ENCODE peak calls at places on chromosomes 16 and 17, in eight cellular contexts. One of them, this sample, is unnamed.

GRCh38 chr17:1577186-1577585 is 14.6 kb upstream of the PITPNA start:
- DNase-seq in NCI-H774: no peak
- DNase-seq in activated T-cell treated with anti-CD3 and anti-CD28 coated beads, Interleukin-2, amount 50 U/mL, for 72 hours: no peak
- DNase-seq in A172: peak
- DNase-seq in NCI-H2029: peak
- DNase-seq in OCI-LY7: no peak
- DNase-seq in CD8-positive, alpha-beta T cell: no peak
- DNase-seq in stimulated activated CD8-positive, alpha-beta memory T cell treated with anti-CD3 and anti-CD28 coated beads, Interleukin-4, amount 100 ng/mL, for 1 hour: no peak
- DNase-seq in this sample: no peak

GRCh38 chr16:78310990-78311561 is 211.6 kb downstream of the WWOX start:
- DNase-seq in NCI-H774: no peak
- DNase-seq in A172: no peak
- DNase-seq in stimulated activated CD8-positive, alpha-beta memory T cell treated with anti-CD3 and anti-CD28 coated beads, Interleukin-4, amount 100 ng/mL, for 1 hour: no peak
- DNase-seq in OCI-LY7: no peak
- DNase-seq in NCI-H2029: no peak
- DNase-seq in CD8-positive, alpha-beta T cell: no peak
- DNase-seq in activated T-cell treated with anti-CD3 and anti-CD28 coated beads, Interleukin-2, amount 50 U/mL, for 72 hours: peak
- DNase-seq in this sample: peak

GRCh38 chr17:39376434-39376833 is 25.0 kb downstream of the FBXL20 start:
- DNase-seq in OCI-LY7: peak
- DNase-seq in A172: no peak
- DNase-seq in NCI-H774: no peak
- DNase-seq in activated T-cell treated with anti-CD3 and anti-CD28 coated beads, Interleukin-2, amount 50 U/mL, for 72 hours: no peak
- DNase-seq in NCI-H2029: no peak
- DNase-seq in CD8-positive, alpha-beta T cell: no peak
- DNase-seq in stimulated activated CD8-positive, alpha-beta memory T cell treated with anti-CD3 and anti-CD28 coated beads, Interleukin-4, amount 100 ng/mL, for 1 hour: no peak
- DNase-seq in this sample: no peak

GRCh38 chr16:69567031-69567680 is 1.4 kb downstream of the NFAT5 start:
- DNase-seq in A172: peak
- DNase-seq in CD8-positive, alpha-beta T cell: no peak
- DNase-seq in activated T-cell treated with anti-CD3 and anti-CD28 coated beads, Interleukin-2, amount 50 U/mL, for 72 hours: peak
- DNase-seq in NCI-H2029: no peak
- DNase-seq in stimulated activated CD8-positive, alpha-beta memory T cell treated with anti-CD3 and anti-CD28 coated beads, Interleukin-4, amount 100 ng/mL, for 1 hour: no peak
- DNase-seq in OCI-LY7: peak
- DNase-seq in NCI-H774: no peak
- DNase-seq in this sample: peak

GRCh38 chr17:66584927-66585326 is 250.0 kb upstream of the CACNG5 start:
- DNase-seq in NCI-H774: no peak
- DNase-seq in CD8-positive, alpha-beta T cell: no peak
- DNase-seq in stimulated activated CD8-positive, alpha-beta memory T cell treated with anti-CD3 and anti-CD28 coated beads, Interleukin-4, amount 100 ng/mL, for 1 hour: no peak
- DNase-seq in activated T-cell treated with anti-CD3 and anti-CD28 coated beads, Interleukin-2, amount 50 U/mL, for 72 hours: no peak
- DNase-seq in NCI-H2029: no peak
- DNase-seq in OCI-LY7: no peak
- DNase-seq in A172: no peak
- DNase-seq in this sample: no peak

GRCh38 chr16:11135167-11135973 is 120.6 kb downstream of the SOCS1 start:
- DNase-seq in NCI-H774: no peak
- DNase-seq in NCI-H2029: no peak
- DNase-seq in OCI-LY7: no peak
- DNase-seq in A172: no peak
- DNase-seq in CD8-positive, alpha-beta T cell: no peak
- DNase-seq in activated T-cell treated with anti-CD3 and anti-CD28 coated beads, Interleukin-2, amount 50 U/mL, for 72 hours: no peak
- DNase-seq in stimulated activated CD8-positive, alpha-beta memory T cell treated with anti-CD3 and anti-CD28 coated beads, Interleukin-4, amount 100 ng/mL, for 1 hour: no peak
- DNase-seq in this sample: no peak

GRCh38 chr16:19858654-19859018 is 26.0 kb downstream of the GPRC5B start:
- DNase-seq in OCI-LY7: no peak
- DNase-seq in CD8-positive, alpha-beta T cell: no peak
- DNase-seq in NCI-H774: no peak
- DNase-seq in A172: no peak
- DNase-seq in activated T-cell treated with anti-CD3 and anti-CD28 coated beads, Interleukin-2, amount 50 U/mL, for 72 hours: no peak
- DNase-seq in NCI-H2029: no peak
- DNase-seq in stimulated activated CD8-positive, alpha-beta memory T cell treated with anti-CD3 and anti-CD28 coated beads, Interleukin-4, amount 100 ng/mL, for 1 hour: no peak
- DNase-seq in this sample: no peak

GRCh38 chr17:70137451-70138230 is 31.7 kb upstream of the KCNJ2 start:
- DNase-seq in NCI-H774: peak
- DNase-seq in NCI-H2029: no peak
- DNase-seq in CD8-positive, alpha-beta T cell: no peak
- DNase-seq in A172: peak
- DNase-seq in activated T-cell treated with anti-CD3 and anti-CD28 coated beads, Interleukin-2, amount 50 U/mL, for 72 hours: peak
- DNase-seq in stimulated activated CD8-positive, alpha-beta memory T cell treated with anti-CD3 and anti-CD28 coated beads, Interleukin-4, amount 100 ng/mL, for 1 hour: no peak
- DNase-seq in OCI-LY7: peak
- DNase-seq in this sample: no peak

GRCh38 chr16:29963021-29963743 is 1.3 kb downstream of the TMEM219 start:
- DNase-seq in A172: no peak
- DNase-seq in activated T-cell treated with anti-CD3 and anti-CD28 coated beads, Interleukin-2, amount 50 U/mL, for 72 hours: no peak
- DNase-seq in NCI-H2029: no peak
- DNase-seq in OCI-LY7: no peak
- DNase-seq in CD8-positive, alpha-beta T cell: no peak
- DNase-seq in NCI-H774: no peak
- DNase-seq in stimulated activated CD8-positive, alpha-beta memory T cell treated with anti-CD3 and anti-CD28 coated beads, Interleukin-4, amount 100 ng/mL, for 1 hour: no peak
- DNase-seq in this sample: no peak

GRCh38 chr17:21033350-21033749 is 9.5 kb downstream of the USP22 start:
- DNase-seq in NCI-H774: no peak
- DNase-seq in stimulated activated CD8-positive, alpha-beta memory T cell treated with anti-CD3 and anti-CD28 coated beads, Interleukin-4, amount 100 ng/mL, for 1 hour: no peak
- DNase-seq in NCI-H2029: no peak
- DNase-seq in CD8-positive, alpha-beta T cell: no peak
- DNase-seq in activated T-cell treated with anti-CD3 and anti-CD28 coated beads, Interleukin-2, amount 50 U/mL, for 72 hours: no peak
- DNase-seq in A172: no peak
- DNase-seq in OCI-LY7: no peak
- DNase-seq in this sample: no peak

GRCh38 chr17:82238562-82239201 is 9.8 kb downstream of the SLC16A3 start:
- DNase-seq in NCI-H2029: peak
- DNase-seq in OCI-LY7: no peak
- DNase-seq in A172: peak
- DNase-seq in activated T-cell treated with anti-CD3 and anti-CD28 coated beads, Interleukin-2, amount 50 U/mL, for 72 hours: peak
- DNase-seq in CD8-positive, alpha-beta T cell: peak
- DNase-seq in stimulated activated CD8-positive, alpha-beta memory T cell treated with anti-CD3 and anti-CD28 coated beads, Interleukin-4, amount 100 ng/mL, for 1 hour: peak
- DNase-seq in NCI-H774: peak
- DNase-seq in this sample: peak

GRCh38 chr16:75296606-75297005 is 45.2 kb upstream of the BCAR1 start:
- DNase-seq in NCI-H2029: peak
- DNase-seq in NCI-H774: peak
- DNase-seq in CD8-positive, alpha-beta T cell: no peak
- DNase-seq in A172: no peak
- DNase-seq in OCI-LY7: no peak
- DNase-seq in activated T-cell treated with anti-CD3 and anti-CD28 coated beads, Interleukin-2, amount 50 U/mL, for 72 hours: no peak
- DNase-seq in stimulated activated CD8-positive, alpha-beta memory T cell treated with anti-CD3 and anti-CD28 coated beads, Interleukin-4, amount 100 ng/mL, for 1 hour: no peak
- DNase-seq in this sample: peak

GRCh38 chr16:47592232-47592631 is 131.1 kb downstream of the PHKB start:
- DNase-seq in activated T-cell treated with anti-CD3 and anti-CD28 coated beads, Interleukin-2, amount 50 U/mL, for 72 hours: no peak
- DNase-seq in OCI-LY7: no peak
- DNase-seq in NCI-H774: no peak
- DNase-seq in NCI-H2029: no peak
- DNase-seq in A172: no peak
- DNase-seq in CD8-positive, alpha-beta T cell: no peak
- DNase-seq in stimulated activated CD8-positive, alpha-beta memory T cell treated with anti-CD3 and anti-CD28 coated beads, Interleukin-4, amount 100 ng/mL, for 1 hour: no peak
- DNase-seq in this sample: no peak

GRCh38 chr17:2297023-2297422 is 6.6 kb downstream of the SMG6 start:
- DNase-seq in NCI-H2029: no peak
- DNase-seq in CD8-positive, alpha-beta T cell: no peak
- DNase-seq in stimulated activated CD8-positive, alpha-beta memory T cell treated with anti-CD3 and anti-CD28 coated beads, Interleukin-4, amount 100 ng/mL, for 1 hour: no peak
- DNase-seq in NCI-H774: no peak
- DNase-seq in activated T-cell treated with anti-CD3 and anti-CD28 coated beads, Interleukin-2, amount 50 U/mL, for 72 hours: no peak
- DNase-seq in OCI-LY7: no peak
- DNase-seq in A172: no peak
- DNase-seq in this sample: no peak

GRCh38 chr17:9472094-9472493 is 103.5 kb downstream of the STX8 start:
- DNase-seq in OCI-LY7: no peak
- DNase-seq in stimulated activated CD8-positive, alpha-beta memory T cell treated with anti-CD3 and anti-CD28 coated beads, Interleukin-4, amount 100 ng/mL, for 1 hour: no peak
- DNase-seq in NCI-H774: no peak
- DNase-seq in NCI-H2029: no peak
- DNase-seq in activated T-cell treated with anti-CD3 and anti-CD28 coated beads, Interleukin-2, amount 50 U/mL, for 72 hours: peak
- DNase-seq in CD8-positive, alpha-beta T cell: no peak
- DNase-seq in A172: no peak
- DNase-seq in this sample: no peak

GRCh38 chr17:45307290-45308015 is 9.4 kb downstream of the MAP3K14 start:
- DNase-seq in activated T-cell treated with anti-CD3 and anti-CD28 coated beads, Interleukin-2, amount 50 U/mL, for 72 hours: peak
- DNase-seq in OCI-LY7: peak
- DNase-seq in A172: peak
- DNase-seq in CD8-positive, alpha-beta T cell: no peak
- DNase-seq in NCI-H774: no peak
- DNase-seq in NCI-H2029: no peak
- DNase-seq in stimulated activated CD8-positive, alpha-beta memory T cell treated with anti-CD3 and anti-CD28 coated beads, Interleukin-4, amount 100 ng/mL, for 1 hour: no peak
- DNase-seq in this sample: peak

GRCh38 chr16:68146583-68146982 is 61.4 kb downstream of the NFATC3 start:
- DNase-seq in activated T-cell treated with anti-CD3 and anti-CD28 coated beads, Interleukin-2, amount 50 U/mL, for 72 hours: no peak
- DNase-seq in A172: no peak
- DNase-seq in OCI-LY7: no peak
- DNase-seq in NCI-H774: no peak
- DNase-seq in NCI-H2029: no peak
- DNase-seq in CD8-positive, alpha-beta T cell: no peak
- DNase-seq in stimulated activated CD8-positive, alpha-beta memory T cell treated with anti-CD3 and anti-CD28 coated beads, Interleukin-4, amount 100 ng/mL, for 1 hour: no peak
- DNase-seq in this sample: no peak

GRCh38 chr16:35642322-35642835 is 2183.0 kb downstream of the TP53TG3F start:
- DNase-seq in CD8-positive, alpha-beta T cell: no peak
- DNase-seq in NCI-H2029: no peak
- DNase-seq in activated T-cell treated with anti-CD3 and anti-CD28 coated beads, Interleukin-2, amount 50 U/mL, for 72 hours: no peak
- DNase-seq in stimulated activated CD8-positive, alpha-beta memory T cell treated with anti-CD3 and anti-CD28 coated beads, Interleukin-4, amount 100 ng/mL, for 1 hour: no peak
- DNase-seq in OCI-LY7: no peak
- DNase-seq in NCI-H774: no peak
- DNase-seq in A172: no peak
- DNase-seq in this sample: no peak

GRCh38 chr16:89808453-89808939 is 8.0 kb downstream of the FANCA start:
- DNase-seq in CD8-positive, alpha-beta T cell: no peak
- DNase-seq in NCI-H774: no peak
- DNase-seq in stimulated activated CD8-positive, alpha-beta memory T cell treated with anti-CD3 and anti-CD28 coated beads, Interleukin-4, amount 100 ng/mL, for 1 hour: no peak
- DNase-seq in activated T-cell treated with anti-CD3 and anti-CD28 coated beads, Interleukin-2, amount 50 U/mL, for 72 hours: no peak
- DNase-seq in A172: no peak
- DNase-seq in OCI-LY7: no peak
- DNase-seq in NCI-H2029: no peak
- DNase-seq in this sample: no peak

GRCh38 chr16:79286646-79287423 is 313.7 kb downstream of the MAF start:
- DNase-seq in CD8-positive, alpha-beta T cell: no peak
- DNase-seq in activated T-cell treated with anti-CD3 and anti-CD28 coated beads, Interleukin-2, amount 50 U/mL, for 72 hours: peak
- DNase-seq in NCI-H2029: peak
- DNase-seq in stimulated activated CD8-positive, alpha-beta memory T cell treated with anti-CD3 and anti-CD28 coated beads, Interleukin-4, amount 100 ng/mL, for 1 hour: no peak
- DNase-seq in OCI-LY7: peak
- DNase-seq in A172: no peak
- DNase-seq in NCI-H774: peak
- DNase-seq in this sample: peak

GRCh38 chr17:82457071-82457789 is 1.3 kb upstream of the NARF start:
- DNase-seq in A172: no peak
- DNase-seq in NCI-H774: no peak
- DNase-seq in stimulated activated CD8-positive, alpha-beta memory T cell treated with anti-CD3 and anti-CD28 coated beads, Interleukin-4, amount 100 ng/mL, for 1 hour: no peak
- DNase-seq in OCI-LY7: peak
- DNase-seq in activated T-cell treated with anti-CD3 and anti-CD28 coated beads, Interleukin-2, amount 50 U/mL, for 72 hours: no peak
- DNase-seq in CD8-positive, alpha-beta T cell: no peak
- DNase-seq in NCI-H2029: peak
- DNase-seq in this sample: no peak

GRCh38 chr17:60747069-60747808 is 69.6 kb downstream of the BCAS3 start:
- DNase-seq in stimulated activated CD8-positive, alpha-beta memory T cell treated with anti-CD3 and anti-CD28 coated beads, Interleukin-4, amount 100 ng/mL, for 1 hour: no peak
- DNase-seq in NCI-H2029: no peak
- DNase-seq in CD8-positive, alpha-beta T cell: no peak
- DNase-seq in activated T-cell treated with anti-CD3 and anti-CD28 coated beads, Interleukin-2, amount 50 U/mL, for 72 hours: no peak
- DNase-seq in OCI-LY7: no peak
- DNase-seq in A172: no peak
- DNase-seq in NCI-H774: no peak
- DNase-seq in this sample: no peak

GRCh38 chr17:42252528-42253172 is 23.5 kb downstream of the STAT5B start:
- DNase-seq in NCI-H774: no peak
- DNase-seq in OCI-LY7: no peak
- DNase-seq in NCI-H2029: no peak
- DNase-seq in stimulated activated CD8-positive, alpha-beta memory T cell treated with anti-CD3 and anti-CD28 coated beads, Interleukin-4, amount 100 ng/mL, for 1 hour: no peak
- DNase-seq in CD8-positive, alpha-beta T cell: no peak
- DNase-seq in activated T-cell treated with anti-CD3 and anti-CD28 coated beads, Interleukin-2, amount 50 U/mL, for 72 hours: no peak
- DNase-seq in A172: peak
- DNase-seq in this sample: no peak

GRCh38 chr16:64092284-64092683 is 1029.6 kb downstream of the CDH11 start:
- DNase-seq in A172: peak
- DNase-seq in CD8-positive, alpha-beta T cell: no peak
- DNase-seq in OCI-LY7: no peak
- DNase-seq in NCI-H774: no peak
- DNase-seq in activated T-cell treated with anti-CD3 and anti-CD28 coated beads, Interleukin-2, amount 50 U/mL, for 72 hours: no peak
- DNase-seq in NCI-H2029: no peak
- DNase-seq in stimulated activated CD8-positive, alpha-beta memory T cell treated with anti-CD3 and anti-CD28 coated beads, Interleukin-4, amount 100 ng/mL, for 1 hour: no peak
- DNase-seq in this sample: no peak

GRCh38 chr16:85686912-85687591 is 1.7 kb downstream of the GINS2 start:
- DNase-seq in NCI-H2029: no peak
- DNase-seq in A172: no peak
- DNase-seq in OCI-LY7: peak
- DNase-seq in NCI-H774: no peak
- DNase-seq in activated T-cell treated with anti-CD3 and anti-CD28 coated beads, Interleukin-2, amount 50 U/mL, for 72 hours: peak
- DNase-seq in stimulated activated CD8-positive, alpha-beta memory T cell treated with anti-CD3 and anti-CD28 coated beads, Interleukin-4, amount 100 ng/mL, for 1 hour: no peak
- DNase-seq in CD8-positive, alpha-beta T cell: no peak
- DNase-seq in this sample: no peak

GRCh38 chr17:78769200-78769773 is 12.8 kb downstream of the CYTH1 start:
- DNase-seq in stimulated activated CD8-positive, alpha-beta memory T cell treated with anti-CD3 and anti-CD28 coated beads, Interleukin-4, amount 100 ng/mL, for 1 hour: no peak
- DNase-seq in NCI-H2029: no peak
- DNase-seq in NCI-H774: no peak
- DNase-seq in activated T-cell treated with anti-CD3 and anti-CD28 coated beads, Interleukin-2, amount 50 U/mL, for 72 hours: no peak
- DNase-seq in A172: no peak
- DNase-seq in CD8-positive, alpha-beta T cell: no peak
- DNase-seq in OCI-LY7: peak
- DNase-seq in this sample: no peak

GRCh38 chr17:15971882-15972281 is 27.0 kb downstream of the ADORA2B start:
- DNase-seq in OCI-LY7: no peak
- DNase-seq in CD8-positive, alpha-beta T cell: no peak
- DNase-seq in A172: no peak
- DNase-seq in stimulated activated CD8-positive, alpha-beta memory T cell treated with anti-CD3 and anti-CD28 coated beads, Interleukin-4, amount 100 ng/mL, for 1 hour: no peak
- DNase-seq in activated T-cell treated with anti-CD3 and anti-CD28 coated beads, Interleukin-2, amount 50 U/mL, for 72 hours: no peak
- DNase-seq in NCI-H774: no peak
- DNase-seq in NCI-H2029: no peak
- DNase-seq in this sample: no peak

GRCh38 chr16:55444754-55445485 is 34.1 kb upstream of the MMP2 start:
- DNase-seq in CD8-positive, alpha-beta T cell: no peak
- DNase-seq in NCI-H774: no peak
- DNase-seq in NCI-H2029: no peak
- DNase-seq in stimulated activated CD8-positive, alpha-beta memory T cell treated with anti-CD3 and anti-CD28 coated beads, Interleukin-4, amount 100 ng/mL, for 1 hour: no peak
- DNase-seq in OCI-LY7: no peak
- DNase-seq in activated T-cell treated with anti-CD3 and anti-CD28 coated beads, Interleukin-2, amount 50 U/mL, for 72 hours: no peak
- DNase-seq in A172: no peak
- DNase-seq in this sample: peak

GRCh38 chr16:69889295-69889964 is 61.7 kb upstream of the CLEC18A start:
- DNase-seq in NCI-H2029: no peak
- DNase-seq in OCI-LY7: no peak
- DNase-seq in stimulated activated CD8-positive, alpha-beta memory T cell treated with anti-CD3 and anti-CD28 coated beads, Interleukin-4, amount 100 ng/mL, for 1 hour: no peak
- DNase-seq in NCI-H774: no peak
- DNase-seq in activated T-cell treated with anti-CD3 and anti-CD28 coated beads, Interleukin-2, amount 50 U/mL, for 72 hours: no peak
- DNase-seq in CD8-positive, alpha-beta T cell: no peak
- DNase-seq in A172: no peak
- DNase-seq in this sample: no peak

GRCh38 chr17:66518677-66519076 is 216.3 kb downstream of the PRKCA start:
- DNase-seq in NCI-H2029: no peak
- DNase-seq in CD8-positive, alpha-beta T cell: no peak
- DNase-seq in A172: no peak
- DNase-seq in stimulated activated CD8-positive, alpha-beta memory T cell treated with anti-CD3 and anti-CD28 coated beads, Interleukin-4, amount 100 ng/mL, for 1 hour: no peak
- DNase-seq in activated T-cell treated with anti-CD3 and anti-CD28 coated beads, Interleukin-2, amount 50 U/mL, for 72 hours: no peak
- DNase-seq in OCI-LY7: no peak
- DNase-seq in NCI-H774: no peak
- DNase-seq in this sample: no peak

GRCh38 chr16:50531359-50531758 is 16.8 kb upstream of the NKD1 start:
- DNase-seq in OCI-LY7: no peak
- DNase-seq in stimulated activated CD8-positive, alpha-beta memory T cell treated with anti-CD3 and anti-CD28 coated beads, Interleukin-4, amount 100 ng/mL, for 1 hour: no peak
- DNase-seq in NCI-H2029: no peak
- DNase-seq in CD8-positive, alpha-beta T cell: no peak
- DNase-seq in NCI-H774: no peak
- DNase-seq in activated T-cell treated with anti-CD3 and anti-CD28 coated beads, Interleukin-2, amount 50 U/mL, for 72 hours: no peak
- DNase-seq in A172: no peak
- DNase-seq in this sample: no peak

GRCh38 chr17:45787656-45788055 is 3.5 kb downstream of the CRHR1 start:
- DNase-seq in OCI-LY7: no peak
- DNase-seq in NCI-H2029: no peak
- DNase-seq in NCI-H774: no peak
- DNase-seq in A172: no peak
- DNase-seq in stimulated activated CD8-positive, alpha-beta memory T cell treated with anti-CD3 and anti-CD28 coated beads, Interleukin-4, amount 100 ng/mL, for 1 hour: no peak
- DNase-seq in activated T-cell treated with anti-CD3 and anti-CD28 coated beads, Interleukin-2, amount 50 U/mL, for 72 hours: no peak
- DNase-seq in CD8-positive, alpha-beta T cell: no peak
- DNase-seq in this sample: no peak

GRCh38 chr17:9402590-9403199 is 172.9 kb downstream of the STX8 start:
- DNase-seq in A172: no peak
- DNase-seq in CD8-positive, alpha-beta T cell: no peak
- DNase-seq in OCI-LY7: peak
- DNase-seq in NCI-H2029: no peak
- DNase-seq in NCI-H774: no peak
- DNase-seq in stimulated activated CD8-positive, alpha-beta memory T cell treated with anti-CD3 and anti-CD28 coated beads, Interleukin-4, amount 100 ng/mL, for 1 hour: no peak
- DNase-seq in activated T-cell treated with anti-CD3 and anti-CD28 coated beads, Interleukin-2, amount 50 U/mL, for 72 hours: peak
- DNase-seq in this sample: no peak

GRCh38 chr16:12474794-12475410 is 328.8 kb downstream of the CPPED1 start:
- DNase-seq in A172: no peak
- DNase-seq in NCI-H774: no peak
- DNase-seq in stimulated activated CD8-positive, alpha-beta memory T cell treated with anti-CD3 and anti-CD28 coated beads, Interleukin-4, amount 100 ng/mL, for 1 hour: no peak
- DNase-seq in NCI-H2029: no peak
- DNase-seq in activated T-cell treated with anti-CD3 and anti-CD28 coated beads, Interleukin-2, amount 50 U/mL, for 72 hours: no peak
- DNase-seq in OCI-LY7: no peak
- DNase-seq in CD8-positive, alpha-beta T cell: no peak
- DNase-seq in this sample: no peak

This sample was measured in DMS79 treated with DMSO at 0.1 percent for 48 hours.